ENCODE peak calls at places on chromosomes 13 and 19, in seven cellular contexts. D is activated CD4-positive, alpha-beta T cell treated with anti-CD3 and anti-CD28 coated beads for 24 hours; F is AG08395; E is CD4-positive, alpha-beta T cell; V is chondrocyte; Y is mucosa of descending colon; X is KG1. C is an unnamed sample.
A peak's percentile ranks its signal among the peaks of the same experiment; 100 is the strongest.

GRCh38 chr13:106372199-106373160 is 163.0 kb downstream of the EFNB2 start:
- DNase-seq in D (no peak), F (peak; percentile 64), E (no peak), V (no peak), Y (no peak), X (no peak), C (no peak)

GRCh38 chr13:36130542-36131214 is 504 bp downstream of the DCLK1 start:
- DNase-seq in D (no peak), F (no peak), E (no peak), V (peak; percentile 71), Y (peak; percentile 50), X (no peak), C (peak; percentile 63)

GRCh38 chr13:28337196-28338045 is 157.5 kb downstream of the FLT1 start:
- DNase-seq in D (no peak), F (peak; percentile 77), E (no peak), V (no peak), Y (no peak), X (no peak), C (no peak)

GRCh38 chr13:23488442-23488841 is 54.9 kb upstream of the SACS start:
- DNase-seq in D (no peak), F (no peak), E (no peak), V (no peak), Y (no peak), X (no peak), C (no peak)

GRCh38 chr13:61045197-61045596 is 370.5 kb downstream of the PCDH20 start:
- DNase-seq in D (no peak), F (no peak), E (no peak), V (no peak), Y (no peak), X (no peak), C (no peak)

GRCh38 chr13:95920485-95920884 is 132.7 kb downstream of the UGGT2 start:
- DNase-seq in D (no peak), F (no peak), E (no peak), V (no peak), Y (no peak), X (no peak), C (no peak)

GRCh38 chr13:45292176-45292575 is 48.8 kb downstream of the TPT1 start:
- DNase-seq in D (no peak), F (no peak), E (no peak), V (no peak), Y (no peak), X (no peak), C (no peak)

GRCh38 chr13:30334663-30335386 is 27.5 kb upstream of the KATNAL1 start:
- DNase-seq in D (no peak), F (no peak), E (no peak), V (no peak), Y (no peak), X (no peak), C (peak; percentile 58)

GRCh38 chr13:102452831-102453230 is 51.0 kb upstream of the FGF14 start:
- DNase-seq in D (no peak), F (no peak), E (no peak), V (no peak), Y (no peak), X (no peak), C (no peak)

GRCh38 chr13:24187185-24187584 is 26.7 kb downstream of the SPATA13 start:
- DNase-seq in D (no peak), F (no peak), E (no peak), V (no peak), Y (no peak), X (no peak), C (no peak)

GRCh38 chr13:22662771-22663170 is 518.0 kb upstream of the SGCG start:
- DNase-seq in D (no peak), F (no peak), E (no peak), V (no peak), Y (no peak), X (no peak), C (no peak)

GRCh38 chr19:1486720-1487575 is 3.2 kb downstream of the PCSK4 start:
- DNase-seq in D (no peak), F (no peak), E (no peak), V (no peak), Y (peak; percentile 54), X (no peak), C (no peak)

GRCh38 chr13:100040196-100040595 is 48.7 kb upstream of the PCCA start:
- DNase-seq in D (no peak), F (no peak), E (no peak), V (no peak), Y (no peak), X (no peak), C (no peak)

GRCh38 chr13:33099860-33100259 is 83.6 kb downstream of the KL start:
- DNase-seq in D (no peak), F (no peak), E (no peak), V (no peak), Y (no peak), X (no peak), C (no peak)

GRCh38 chr13:23658929-23659541 is 88.8 kb downstream of the TNFRSF19 start:
- DNase-seq in D (no peak), F (no peak), E (no peak), V (no peak), Y (peak; percentile 52), X (no peak), C (no peak)

GRCh38 chr19:43439183-43440063 is 24.7 kb downstream of the TEX101 start:
- DNase-seq in D (no peak), F (peak; percentile 62), E (peak; percentile 44), V (no peak), Y (no peak), X (no peak), C (no peak)

GRCh38 chr19:17752865-17753639 is 1.8 kb downstream of the FCHO1 start:
- DNase-seq in D (no peak), F (no peak), E (no peak), V (no peak), Y (no peak), X (no peak), C (no peak)

GRCh38 chr19:15161028-15161984 is 39.5 kb downstream of the NOTCH3 start:
- DNase-seq in D (no peak), F (peak; percentile 31), E (no peak), V (no peak), Y (no peak), X (no peak), C (no peak)

GRCh38 chr19:50818859-50819472 is 4.6 kb downstream of the KLK1 start:
- DNase-seq in D (no peak), F (no peak), E (no peak), V (no peak), Y (no peak), X (no peak), C (no peak)

GRCh38 chr13:92842145-92842544 is 384.5 kb upstream of the GPC6 start:
- DNase-seq in D (no peak), F (peak; percentile 73), E (no peak), V (no peak), Y (no peak), X (no peak), C (no peak)

GRCh38 chr13:33764716-33765115 is 53.2 kb upstream of the RFC3 start:
- DNase-seq in D (no peak), F (no peak), E (no peak), V (no peak), Y (no peak), X (no peak), C (no peak)

GRCh38 chr19:47891923-47892666 is 6.0 kb upstream of the SULT2A1 start:
- DNase-seq in D (no peak), F (no peak), E (no peak), V (no peak), Y (no peak), X (no peak), C (no peak)

GRCh38 chr13:99978781-99979452 is 2.7 kb upstream of the ZIC2 start:
- DNase-seq in D (no peak), F (no peak), E (no peak), V (no peak), Y (no peak), X (no peak), C (no peak)

GRCh38 chr19:45994456-45994988 is 745 bp upstream of the CCDC61 start:
- DNase-seq in D (no peak), F (peak; percentile 22), E (no peak), V (no peak), Y (no peak), X (no peak), C (no peak)

GRCh38 chr19:55251296-55252081 is 7.3 kb downstream of the PPP6R1 start:
- DNase-seq in D (no peak), F (no peak), E (no peak), V (no peak), Y (no peak), X (peak; percentile 73), C (no peak)

GRCh38 chr19:12664406-12665280 is 1.9 kb downstream of the MAN2B1 start:
- DNase-seq in D (no peak), F (no peak), E (no peak), V (no peak), Y (peak; percentile 67), X (no peak), C (no peak)

GRCh38 chr13:98892821-98893220 is 85.0 kb downstream of the DOCK9 start:
- DNase-seq in D (no peak), F (no peak), E (no peak), V (no peak), Y (no peak), X (peak; percentile 31), C (no peak)

GRCh38 chr13:33825083-33825482 is 7.1 kb downstream of the RFC3 start:
- DNase-seq in D (no peak), F (no peak), E (no peak), V (no peak), Y (no peak), X (no peak), C (no peak)

GRCh38 chr19:46426506-46427162 is 2.1 kb downstream of the PNMA8C start:
- DNase-seq in D (peak; percentile 28), F (peak; percentile 98), E (no peak), V (no peak), Y (no peak), X (no peak), C (peak; percentile 74)

GRCh38 chr13:66635526-66635925 is 594.6 kb downstream of the PCDH9 start:
- DNase-seq in D (no peak), F (peak; percentile 62), E (no peak), V (no peak), Y (no peak), X (no peak), C (no peak)

GRCh38 chr13:23273498-23273897 is 92.7 kb downstream of the SGCG start:
- DNase-seq in D (no peak), F (no peak), E (no peak), V (no peak), Y (no peak), X (no peak), C (no peak)